ENCODE peak calls at places on chromosomes 7 and 10, in five cellular contexts. Y, N, W, C and S are unnamed samples.

GRCh38 chr7:39645482-39646407 is 22.4 kb downstream of the RALA start:
- DNase-seq in Y (no peak), N (no peak), W (no peak), C (no peak), S (no peak)

GRCh38 chr10:50362547-50363125 is 111.3 kb upstream of the ASAH2 start:
- DNase-seq in Y (no peak), N (no peak), W (no peak), C (no peak), S (no peak)

GRCh38 chr10:55091691-55092328 is 290.8 kb upstream of the PCDH15 start:
- DNase-seq in Y (no peak), N (peak), W (peak), C (no peak), S (no peak)

GRCh38 chr7:114212753-114213439 is 201.7 kb upstream of the FOXP2 start:
- DNase-seq in Y (no peak), N (no peak), W (no peak), C (no peak), S (no peak)

GRCh38 chr7:36278069-36278766 is 111.4 kb upstream of the ANLN start:
- DNase-seq in Y (no peak), N (no peak), W (no peak), C (no peak), S (no peak)

GRCh38 chr7:18499407-18500197 is 4.1 kb downstream of the HDAC9 start:
- DNase-seq in Y (no peak), N (no peak), W (no peak), C (no peak), S (no peak)

GRCh38 chr10:89515031-89515841 is 20.2 kb downstream of the SLC16A12 start:
- DNase-seq in Y (peak), N (no peak), W (no peak), C (no peak), S (no peak)

GRCh38 chr7:46071601-46072000 is 150.5 kb upstream of the IGFBP3 start:
- DNase-seq in Y (no peak), N (no peak), W (no peak), C (no peak), S (no peak)

GRCh38 chr7:47088329-47089067 is 493.4 kb downstream of the TNS3 start:
- DNase-seq in Y (no peak), N (peak), W (peak), C (no peak), S (no peak)

GRCh38 chr7:47428780-47429472 is 153.0 kb downstream of the TNS3 start:
- DNase-seq in Y (no peak), N (no peak), W (no peak), C (no peak), S (no peak)

GRCh38 chr7:107103369-107103768 is 58.9 kb downstream of the PRKAR2B start:
- DNase-seq in Y (no peak), N (no peak), W (no peak), C (no peak), S (no peak)

GRCh38 chr7:6160191-6160623 is 112.2 kb downstream of the CYTH3 start:
- DNase-seq in Y (peak), N (peak), W (peak), C (no peak), S (no peak)

GRCh38 chr7:946256-946996 is 8.1 kb downstream of the ADAP1 start:
- DNase-seq in Y (no peak), N (no peak), W (no peak), C (no peak), S (no peak)

GRCh38 chr10:12380999-12381398 is 31.7 kb downstream of the CAMK1D start:
- DNase-seq in Y (no peak), N (no peak), W (no peak), C (no peak), S (no peak)

GRCh38 chr7:16732828-16733227 is 20.7 kb upstream of the TSPAN13 start:
- DNase-seq in Y (no peak), N (no peak), W (no peak), C (no peak), S (no peak)

GRCh38 chr10:68423522-68423921 is 16.4 kb upstream of the RUFY2 start:
- DNase-seq in Y (no peak), N (no peak), W (no peak), C (peak), S (peak)

GRCh38 chr10:69629519-69629896 is 539 bp upstream of the FAM241B start:
- DNase-seq in Y (no peak), N (no peak), W (no peak), C (no peak), S (no peak)

GRCh38 chr7:87131806-87132205 is 20.4 kb upstream of the DMTF1 start:
- DNase-seq in Y (no peak), N (no peak), W (no peak), C (no peak), S (no peak)

GRCh38 chr10:69459893-69460575 is 8.8 kb downstream of the TSPAN15 start:
- DNase-seq in Y (no peak), N (no peak), W (no peak), C (no peak), S (no peak)

GRCh38 chr7:149690688-149691446 is 82.5 kb downstream of the ZNF467 start:
- DNase-seq in Y (no peak), N (peak), W (peak), C (no peak), S (no peak)

GRCh38 chr7:11746591-11746990 is 85.4 kb downstream of the THSD7A start:
- DNase-seq in Y (no peak), N (no peak), W (no peak), C (no peak), S (no peak)